ENCODE peak calls at places on chromosomes 4 and X, in four cellular contexts. T, N, P and G are unnamed samples.

GRCh38 chr4:100582146-100582545 is 64.3 kb upstream of the EMCN start:
- DNase-seq in T (no peak), N (no peak), P (no peak), G (no peak)

GRCh38 chrX:39896951-39897740 is 200.6 kb downstream of the BCOR start:
- DNase-seq in T (peak; percentile 71), N (no peak), P (no peak), G (no peak)

GRCh38 chr4:15738877-15739276 is 36.0 kb downstream of the BST1 start:
- DNase-seq in T (no peak), N (no peak), P (peak; percentile 29), G (peak; percentile 19)

GRCh38 chr4:5385741-5386251 is 322.6 kb downstream of the EVC2 start:
- DNase-seq in T (no peak), N (no peak), P (no peak), G (no peak)

GRCh38 chr4:55830741-55831140 is 11.2 kb downstream of the EXOC1L start:
- DNase-seq in T (no peak), N (no peak), P (no peak), G (no peak)

GRCh38 chr4:8188085-8188484 is 11.0 kb upstream of the SH3TC1 start:
- DNase-seq in T (peak; percentile 51), N (no peak), P (no peak), G (no peak)

GRCh38 chr4:74376888-74377483 is 12.0 kb downstream of the EREG start:
- DNase-seq in T (peak; percentile 62), N (peak; percentile 1), P (no peak), G (no peak)

GRCh38 chr4:129429566-129430339 is 333.8 kb downstream of the C4orf33 start:
- DNase-seq in T (peak; percentile 2), N (peak; percentile 51), P (no peak), G (no peak)

GRCh38 chr4:158065603-158066002 is 107.2 kb downstream of the GASK1B start:
- DNase-seq in T (no peak), N (no peak), P (no peak), G (no peak)

GRCh38 chr4:170414961-170415360 is 325.2 kb upstream of the AADAT start:
- DNase-seq in T (no peak), N (no peak), P (no peak), G (no peak)

GRCh38 chr4:37891221-37892159 is 606 bp downstream of the TBC1D1 start:
- DNase-seq in T (peak; percentile 31), N (no peak), P (peak; percentile 68), G (peak; percentile 71)

GRCh38 chr4:125432078-125432477 is 117.3 kb downstream of the FAT4 start:
- DNase-seq in T (no peak), N (no peak), P (no peak), G (no peak)

GRCh38 chr4:158169516-158169915 is 3.3 kb downstream of the GASK1B start:
- DNase-seq in T (no peak), N (no peak), P (no peak), G (no peak)

GRCh38 chrX:13126785-13127184 is 82.4 kb upstream of the FAM9C start:
- DNase-seq in T (no peak), N (no peak), P (no peak), G (no peak)

GRCh38 chr4:114599231-114600065 is 841 bp downstream of the UGT8 start:
- DNase-seq in T (peak; percentile 27), N (peak; percentile 42), P (peak; percentile 3), G (no peak)

GRCh38 chrX:123665197-123665596 is 67.7 kb downstream of the THOC2 start:
- DNase-seq in T (peak; percentile 34), N (no peak), P (no peak), G (no peak)

GRCh38 chr4:40502220-40502619 is 127.4 kb downstream of the RBM47 start:
- DNase-seq in T (no peak), N (no peak), P (no peak), G (no peak)

GRCh38 chrX:16671005-16671404 is 21.0 kb downstream of the S100G start:
- DNase-seq in T (peak; percentile 21), N (peak; percentile 31), P (peak; percentile 5), G (peak; percentile 20)